ENCODE peak calls at places on chromosome 20, in four cellular contexts. U is uterus, P is foreskin fibroblast, Y is H9. M is an unnamed sample.
A peak's percentile ranks its signal among the peaks of the same experiment; 100 is the strongest.

GRCh38 chr20:6953611-6954010 is 186.1 kb downstream of the BMP2 start:
- DNase-seq in U (no peak), P (no peak), Y (no peak), M (no peak)

GRCh38 chr20:50371878-50372769 is 138.1 kb upstream of the PTPN1 start:
- DNase-seq in U (no peak), P (no peak), Y (no peak), M (no peak)

GRCh38 chr20:47359533-47360206 is 3.2 kb upstream of the ZMYND8 start:
- DNase-seq in U (no peak), P (no peak), Y (no peak), M (no peak)

GRCh38 chr20:32358883-32359632 is 927 bp downstream of the ASXL1 start:
- DNase-seq in U (peak; percentile 77), P (peak; percentile 52), Y (peak; percentile 91), M (peak; percentile 78)

GRCh38 chr20:9062066-9062465 is 6.8 kb upstream of the PLCB4 start:
- DNase-seq in U (no peak), P (no peak), Y (no peak), M (no peak)

GRCh38 chr20:50403565-50404418 is 106.4 kb upstream of the PTPN1 start:
- DNase-seq in U (no peak), P (no peak), Y (no peak), M (no peak)

GRCh38 chr20:10718671-10719070 is 44.9 kb upstream of the JAG1 start:
- DNase-seq in U (no peak), P (no peak), Y (no peak), M (peak; percentile 48)

GRCh38 chr20:49045440-49046086 is 549 bp upstream of the CSE1L start:
- DNase-seq in U (no peak), P (peak; percentile 4), Y (no peak), M (peak; percentile 14)

GRCh38 chr20:57385940-57386339 is 5.3 kb upstream of the RBM38 start:
- DNase-seq in U (no peak), P (no peak), Y (no peak), M (no peak)

GRCh38 chr20:13149371-13149770 is 71.7 kb upstream of the ISM1 start:
- DNase-seq in U (no peak), P (peak; percentile 61), Y (no peak), M (no peak)

GRCh38 chr20:34915131-34915530 is 38.7 kb downstream of the ACSS2 start:
- DNase-seq in U (no peak), P (no peak), Y (no peak), M (no peak)

GRCh38 chr20:14915356-14915755 is 577.9 kb upstream of the FLRT3 start:
- DNase-seq in U (peak; percentile 22), P (no peak), Y (no peak), M (no peak)

GRCh38 chr20:56628873-56629463 is at the start of gene TFAP2C:
- DNase-seq in U (peak; percentile 18), P (peak; percentile 84), Y (peak; percentile 84), M (peak; percentile 84)

GRCh38 chr20:42598586-42598985 is 591.1 kb downstream of the PTPRT start:
- DNase-seq in U (no peak), P (no peak), Y (no peak), M (no peak)

GRCh38 chr20:49479785-49480184 is 2.7 kb downstream of the KCNB1 start:
- DNase-seq in U (no peak), P (no peak), Y (no peak), M (no peak)

GRCh38 chr20:15378151-15378550 is 1040.7 kb upstream of the FLRT3 start:
- DNase-seq in U (no peak), P (no peak), Y (no peak), M (no peak)

GRCh38 chr20:5195655-5196054 is 68.8 kb downstream of the CDS2 start:
- DNase-seq in U (no peak), P (peak; percentile 61), Y (no peak), M (no peak)

GRCh38 chr20:17589161-17589834 is 19.4 kb downstream of the DSTN start:
- DNase-seq in U (no peak), P (no peak), Y (no peak), M (no peak)

GRCh38 chr20:12180107-12180661 is 262.5 kb downstream of the BTBD3 start:
- DNase-seq in U (no peak), P (no peak), Y (no peak), M (no peak)

GRCh38 chr20:17795449-17796095 is 95.8 kb downstream of the BANF2 start:
- DNase-seq in U (peak; percentile 56), P (no peak), Y (no peak), M (no peak)

GRCh38 chr20:57560554-57561355 is at the start of gene PCK1:
- DNase-seq in U (peak; percentile 72), P (no peak), Y (no peak), M (no peak)

GRCh38 chr20:50138120-50138478 is 15.4 kb downstream of the PEDS1 start:
- DNase-seq in U (no peak), P (no peak), Y (no peak), M (no peak)

DNA sequence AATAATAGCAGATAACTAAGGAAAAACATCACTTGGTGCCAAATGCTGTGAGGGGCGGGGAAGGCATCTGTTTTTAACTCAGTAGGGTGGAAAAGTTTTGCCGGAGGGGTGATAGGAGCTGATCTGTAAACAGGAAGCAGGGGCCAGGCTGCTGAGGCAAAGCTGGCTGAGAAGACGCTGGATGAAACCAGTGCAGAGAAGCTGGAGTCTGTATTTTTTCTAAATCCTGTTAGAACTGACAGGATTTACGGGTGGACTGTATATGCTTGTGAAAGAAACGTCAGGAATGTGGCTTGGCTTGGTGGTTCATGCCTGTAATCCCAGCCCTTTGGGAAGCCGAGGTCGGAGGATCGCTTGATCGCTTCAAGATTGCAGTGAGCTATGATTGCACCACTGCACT is 5.6 kb downstream of the PCMTD2 start:
- DNase-seq in U (no peak), P (peak; percentile 71), Y (no peak), M (peak; percentile 46)
- TF ChIP-seq CTCF in U (no peak), P (no peak), Y (no peak), M (no peak)

DNA sequence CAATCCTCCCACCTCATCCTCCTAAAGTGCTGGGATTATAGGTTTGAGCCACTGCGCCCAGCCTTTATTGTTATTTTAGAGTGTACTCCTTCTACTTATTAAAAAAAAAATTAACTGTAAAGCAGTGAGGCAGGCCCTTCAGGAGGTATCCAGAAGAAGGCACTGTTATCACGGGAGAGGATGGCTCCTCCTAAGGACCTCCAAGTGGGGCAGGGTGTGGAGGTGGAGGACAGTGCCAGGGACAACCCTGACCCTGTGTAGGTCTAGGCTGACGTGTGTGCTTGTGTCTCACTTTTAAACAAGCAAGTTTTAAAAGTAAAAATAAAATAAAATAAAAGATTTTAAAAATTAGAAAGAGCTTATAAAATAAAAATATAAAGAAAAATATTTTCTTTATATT is 23.7 kb upstream of the TAF4 start:
- DNase-seq in U (no peak), P (no peak), Y (no peak), M (no peak)
- TF ChIP-seq CTCF in U (no peak), P (no peak), Y (no peak), M (no peak)

GRCh38 chr20:23047001-23047737 is 2.3 kb downstream of the THBD start:
- DNase-seq in U (no peak), P (no peak), Y (no peak), M (no peak)

GRCh38 chr20:23049201-23049932 is at the start of gene THBD:
- DNase-seq in U (peak; percentile 51), P (peak; percentile 73), Y (peak; percentile 71), M (peak; percentile 48)

GRCh38 chr20:23049933-23050838 is 714 bp upstream of the THBD start:
- DNase-seq in U (no peak), P (peak; percentile 20), Y (peak; percentile 58), M (peak; percentile 39)

GRCh38 chr20:23047738-23048214 is 1.7 kb downstream of the THBD start:
- DNase-seq in U (no peak), P (no peak), Y (peak; percentile 74), M (no peak)

DNA sequence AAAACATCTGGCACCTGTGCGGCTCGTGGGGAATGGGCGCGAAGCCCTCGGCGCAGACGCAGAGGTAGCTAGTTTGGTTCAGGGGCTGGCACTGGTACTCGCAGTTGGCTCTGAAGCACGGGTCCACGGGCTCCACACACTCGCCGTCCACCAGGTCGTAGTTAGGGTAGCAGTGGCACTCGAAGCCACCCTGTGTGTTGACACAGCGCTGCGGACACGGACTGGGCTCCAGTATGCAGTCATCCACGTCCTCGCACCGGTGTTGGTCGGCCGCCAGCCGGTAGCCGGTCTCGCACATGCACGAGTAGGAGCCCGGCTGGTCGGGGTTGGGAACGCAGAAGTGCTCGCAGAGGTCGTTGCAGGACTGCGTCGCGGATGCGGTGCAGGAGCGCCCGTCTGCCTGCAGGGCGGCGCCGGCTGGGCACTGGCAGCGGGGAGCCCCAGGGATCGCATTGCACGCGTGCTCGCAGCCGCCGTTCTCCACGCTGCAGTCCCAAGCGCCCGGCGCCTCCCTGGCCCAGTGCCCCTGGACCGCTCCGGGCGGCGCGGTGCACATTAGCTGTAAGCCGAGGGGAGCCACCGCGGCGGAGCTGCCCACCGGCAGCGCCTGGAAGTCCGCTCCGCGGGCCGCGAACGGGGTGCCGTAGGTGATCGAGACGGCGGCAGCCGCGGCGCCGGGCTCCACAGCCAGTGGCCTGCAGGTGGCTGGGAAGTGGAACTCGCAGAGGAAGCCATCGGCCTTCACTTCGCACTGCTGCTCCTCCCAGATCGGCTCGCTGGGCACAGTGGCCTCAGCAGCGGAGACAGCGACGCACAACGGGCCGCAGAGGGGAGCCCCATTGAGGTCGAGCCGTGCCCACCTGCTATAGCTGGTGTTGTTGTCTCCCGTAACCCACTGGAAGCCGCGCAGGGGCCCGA is 930 bp downstream of the THBD start:
- DNase-seq in U (peak; percentile 22), P (peak; percentile 33), Y (peak; percentile 80), M (peak; percentile 62)
- TF ChIP-seq CTCF in U (no peak), P (peak; percentile 19), Y (peak; percentile 70), M (peak; percentile 46)

DNA sequence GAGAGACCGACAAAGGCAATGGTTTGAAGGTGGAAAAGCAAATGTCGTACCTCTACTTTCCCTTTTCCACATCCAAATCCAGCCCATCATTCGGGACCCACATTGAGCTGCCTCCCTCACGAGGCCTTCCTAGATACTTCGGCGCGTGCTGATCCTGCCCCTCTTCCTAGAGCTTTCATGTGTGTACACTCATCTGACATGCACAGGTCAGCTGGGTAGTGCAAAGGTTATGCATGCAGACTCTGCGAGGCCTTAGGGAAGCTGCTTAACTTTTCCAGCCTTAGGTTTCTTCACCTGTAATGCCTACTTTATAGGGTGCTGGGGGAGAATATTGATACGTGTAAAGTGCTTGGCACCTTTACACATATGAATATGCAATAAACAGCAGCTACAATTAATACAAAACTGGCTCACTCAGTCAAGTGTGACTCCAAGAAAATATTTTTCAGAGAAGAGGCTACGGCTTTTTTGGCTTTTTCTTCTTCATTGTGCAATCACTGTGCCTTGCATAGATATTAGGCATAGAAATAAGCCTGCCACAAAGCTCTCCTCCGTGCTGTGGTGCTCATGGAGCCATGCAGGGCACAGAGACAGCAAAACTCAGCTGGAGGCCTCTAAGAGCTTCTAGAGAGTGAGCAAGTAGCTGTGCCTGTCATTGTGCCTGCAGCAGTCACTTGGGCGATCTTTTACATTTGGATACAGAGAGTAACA is 3.6 kb upstream of the MANBAL start:
- DNase-seq in U (no peak), P (no peak), Y (no peak), M (no peak)
- TF ChIP-seq CTCF in U (no peak), P (no peak), Y (no peak), M (no peak)

DNA sequence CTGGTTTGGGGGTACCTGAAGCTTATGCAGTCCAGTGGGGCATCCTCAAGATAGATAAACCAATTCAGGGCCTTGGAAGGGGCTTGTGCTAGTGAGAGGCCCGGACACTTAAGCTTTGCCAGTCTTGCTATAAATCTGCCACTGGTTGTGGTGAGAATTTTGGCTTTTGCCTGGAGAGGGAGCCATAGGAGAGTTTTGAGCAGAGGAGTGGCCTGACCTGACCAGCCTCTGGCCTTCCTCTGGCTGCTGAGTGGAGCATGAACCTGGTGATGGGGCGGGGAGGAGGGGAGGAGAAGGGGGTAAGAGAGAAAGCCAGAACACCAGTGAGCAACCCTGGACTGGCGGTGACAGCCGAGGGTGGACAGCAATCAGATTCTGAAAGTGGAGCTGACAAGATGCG is 7.1 kb downstream of the TMEM74B start:
- DNase-seq in U (no peak), P (no peak), Y (peak; percentile 80), M (peak; percentile 39)
- TF ChIP-seq CTCF in U (no peak), P (no peak), Y (peak; percentile 53), M (no peak)